ENCODE peak calls at places on chromosomes 11 and 22, in eight cellular contexts. One of them, this sample, is unnamed.

GRCh38 chr11:23406131-23406819 is 546.0 kb upstream of the CCDC179 start:
- DNase-seq in Caco-2: no peak
- DNase-seq in HFF-Myc: no peak
- DNase-seq in ovary: peak
- DNase-seq in endothelial cell of umbilical vein: no peak
- DNase-seq in chondrocyte: no peak
- DNase-seq in AG09319: no peak
- DNase-seq in H9: peak
- DNase-seq in this sample: no peak

GRCh38 chr11:12274558-12275197 is 102.7 kb upstream of the PARVA start:
- DNase-seq in Caco-2: no peak
- DNase-seq in HFF-Myc: no peak
- DNase-seq in ovary: no peak
- DNase-seq in endothelial cell of umbilical vein: no peak
- DNase-seq in chondrocyte: no peak
- DNase-seq in AG09319: no peak
- DNase-seq in H9: peak
- DNase-seq in this sample: peak

GRCh38 chr22:27650572-27650971 is 151.0 kb downstream of the MN1 start:
- DNase-seq in Caco-2: no peak
- DNase-seq in HFF-Myc: no peak
- DNase-seq in ovary: no peak
- DNase-seq in endothelial cell of umbilical vein: no peak
- DNase-seq in chondrocyte: peak
- DNase-seq in AG09319: no peak
- DNase-seq in H9: no peak
- DNase-seq in this sample: no peak

GRCh38 chr11:35488117-35488516 is 37.3 kb downstream of the PAMR1 start:
- DNase-seq in Caco-2: no peak
- DNase-seq in HFF-Myc: no peak
- DNase-seq in ovary: no peak
- DNase-seq in endothelial cell of umbilical vein: no peak
- DNase-seq in chondrocyte: no peak
- DNase-seq in AG09319: no peak
- DNase-seq in H9: no peak
- DNase-seq in this sample: no peak

GRCh38 chr22:40928657-40929056 is 22.5 kb upstream of the RBX1 start:
- DNase-seq in Caco-2: peak
- DNase-seq in HFF-Myc: no peak
- DNase-seq in ovary: no peak
- DNase-seq in endothelial cell of umbilical vein: peak
- DNase-seq in chondrocyte: no peak
- DNase-seq in AG09319: no peak
- DNase-seq in H9: no peak
- DNase-seq in this sample: no peak

GRCh38 chr11:134486106-134486505 is 74.1 kb upstream of the B3GAT1 start:
- DNase-seq in Caco-2: no peak
- DNase-seq in HFF-Myc: no peak
- DNase-seq in ovary: no peak
- DNase-seq in endothelial cell of umbilical vein: no peak
- DNase-seq in chondrocyte: no peak
- DNase-seq in AG09319: no peak
- DNase-seq in H9: peak
- DNase-seq in this sample: no peak

GRCh38 chr11:29336727-29337212 is 680.1 kb downstream of the KCNA4 start:
- DNase-seq in Caco-2: no peak
- DNase-seq in HFF-Myc: no peak
- DNase-seq in ovary: no peak
- DNase-seq in endothelial cell of umbilical vein: no peak
- DNase-seq in chondrocyte: no peak
- DNase-seq in AG09319: no peak
- DNase-seq in H9: no peak
- DNase-seq in this sample: no peak

GRCh38 chr11:119728651-119729580 is at the start of gene NECTIN1:
- DNase-seq in Caco-2: peak
- DNase-seq in HFF-Myc: peak
- DNase-seq in ovary: peak
- DNase-seq in endothelial cell of umbilical vein: peak
- DNase-seq in chondrocyte: no peak
- DNase-seq in AG09319: peak
- DNase-seq in H9: peak
- DNase-seq in this sample: peak

GRCh38 chr22:20583471-20583922 is 76.1 kb downstream of the MED15 start:
- DNase-seq in Caco-2: no peak
- DNase-seq in HFF-Myc: no peak
- DNase-seq in ovary: no peak
- DNase-seq in endothelial cell of umbilical vein: no peak
- DNase-seq in chondrocyte: no peak
- DNase-seq in AG09319: no peak
- DNase-seq in H9: peak
- DNase-seq in this sample: no peak

GRCh38 chr11:86559311-86559945 is 113.0 kb downstream of the ME3 start:
- DNase-seq in Caco-2: peak
- DNase-seq in HFF-Myc: no peak
- DNase-seq in ovary: peak
- DNase-seq in endothelial cell of umbilical vein: peak
- DNase-seq in chondrocyte: no peak
- DNase-seq in AG09319: peak
- DNase-seq in H9: no peak
- DNase-seq in this sample: peak

DNA sequence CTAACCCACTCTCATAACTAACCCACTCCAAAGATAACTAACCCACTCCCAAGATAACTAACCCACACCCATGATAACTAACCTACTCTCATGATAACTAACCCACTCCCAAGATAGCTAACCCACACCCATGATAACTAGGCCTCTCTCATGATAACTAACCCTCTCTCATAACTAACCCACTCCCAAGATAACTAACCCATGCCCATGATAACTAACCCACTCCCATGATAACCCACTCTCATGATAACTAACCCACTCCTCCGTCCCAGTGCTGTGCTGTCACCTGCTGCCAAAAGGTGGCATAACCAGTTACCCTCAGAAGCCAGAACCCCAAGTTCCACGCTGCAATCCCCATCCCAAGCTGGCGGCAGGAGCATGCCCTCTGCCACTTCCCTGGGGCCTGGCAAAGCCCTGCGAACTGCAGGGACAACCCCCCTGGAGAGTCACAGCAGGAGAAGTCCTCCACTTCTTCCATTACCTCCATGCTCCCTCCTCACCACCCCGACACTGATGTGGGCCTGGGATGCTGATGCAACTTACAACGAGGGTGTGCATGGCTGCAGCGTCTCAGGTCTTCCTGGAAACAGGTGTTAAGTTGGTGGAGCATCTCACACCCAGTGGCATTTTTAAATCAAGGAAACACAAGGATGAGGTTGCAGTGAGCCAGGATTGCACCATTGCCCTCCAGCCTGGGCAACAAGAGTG is 30.8 kb upstream of the CELSR1 start:
- DNase-seq in Caco-2: no peak
- DNase-seq in HFF-Myc: no peak
- DNase-seq in ovary: no peak
- DNase-seq in endothelial cell of umbilical vein: no peak
- DNase-seq in chondrocyte: peak
- DNase-seq in AG09319: no peak
- DNase-seq in H9: no peak
- DNase-seq in this sample: no peak
- TF ChIP-seq CTCF in Caco-2: no peak
- TF ChIP-seq CTCF in HFF-Myc: no peak
- TF ChIP-seq CTCF in ovary: no peak
- TF ChIP-seq CTCF in endothelial cell of umbilical vein: no peak
- TF ChIP-seq CTCF in chondrocyte: peak
- TF ChIP-seq CTCF in AG09319: no peak
- TF ChIP-seq CTCF in H9: peak
- TF ChIP-seq CTCF in this sample: peak

GRCh38 chr11:40140560-40140959 is 1318.9 kb downstream of the LRRC4C start:
- DNase-seq in Caco-2: no peak
- DNase-seq in HFF-Myc: no peak
- DNase-seq in ovary: no peak
- DNase-seq in endothelial cell of umbilical vein: no peak
- DNase-seq in chondrocyte: no peak
- DNase-seq in AG09319: no peak
- DNase-seq in H9: no peak
- DNase-seq in this sample: no peak

GRCh38 chr11:40134820-40135219 is 1324.6 kb downstream of the LRRC4C start:
- DNase-seq in Caco-2: no peak
- DNase-seq in HFF-Myc: no peak
- DNase-seq in ovary: no peak
- DNase-seq in endothelial cell of umbilical vein: no peak
- DNase-seq in chondrocyte: no peak
- DNase-seq in AG09319: no peak
- DNase-seq in H9: no peak
- DNase-seq in this sample: no peak

GRCh38 chr11:40133526-40133925 is 1325.9 kb downstream of the LRRC4C start:
- DNase-seq in Caco-2: no peak
- DNase-seq in HFF-Myc: no peak
- DNase-seq in ovary: no peak
- DNase-seq in endothelial cell of umbilical vein: no peak
- DNase-seq in chondrocyte: no peak
- DNase-seq in AG09319: no peak
- DNase-seq in H9: no peak
- DNase-seq in this sample: no peak

GRCh38 chr11:40139507-40139906 is 1319.9 kb downstream of the LRRC4C start:
- DNase-seq in Caco-2: no peak
- DNase-seq in HFF-Myc: no peak
- DNase-seq in ovary: no peak
- DNase-seq in endothelial cell of umbilical vein: no peak
- DNase-seq in chondrocyte: no peak
- DNase-seq in AG09319: no peak
- DNase-seq in H9: no peak
- DNase-seq in this sample: no peak
- TF ChIP-seq CTCF in Caco-2: no peak
- TF ChIP-seq CTCF in HFF-Myc: no peak
- TF ChIP-seq CTCF in ovary: no peak
- TF ChIP-seq CTCF in endothelial cell of umbilical vein: no peak
- TF ChIP-seq CTCF in chondrocyte: no peak
- TF ChIP-seq CTCF in AG09319: no peak
- TF ChIP-seq CTCF in H9: no peak
- TF ChIP-seq CTCF in this sample: no peak

GRCh38 chr11:32071811-32072210 is 19.1 kb upstream of the RCN1 start:
- DNase-seq in Caco-2: peak
- DNase-seq in HFF-Myc: no peak
- DNase-seq in ovary: no peak
- DNase-seq in endothelial cell of umbilical vein: peak
- DNase-seq in chondrocyte: no peak
- DNase-seq in AG09319: no peak
- DNase-seq in H9: peak
- DNase-seq in this sample: peak
- TF ChIP-seq CTCF in Caco-2: peak
- TF ChIP-seq CTCF in HFF-Myc: peak
- TF ChIP-seq CTCF in ovary: no peak
- TF ChIP-seq CTCF in endothelial cell of umbilical vein: peak
- TF ChIP-seq CTCF in chondrocyte: peak
- TF ChIP-seq CTCF in AG09319: peak
- TF ChIP-seq CTCF in H9: peak
- TF ChIP-seq CTCF in this sample: peak

DNA sequence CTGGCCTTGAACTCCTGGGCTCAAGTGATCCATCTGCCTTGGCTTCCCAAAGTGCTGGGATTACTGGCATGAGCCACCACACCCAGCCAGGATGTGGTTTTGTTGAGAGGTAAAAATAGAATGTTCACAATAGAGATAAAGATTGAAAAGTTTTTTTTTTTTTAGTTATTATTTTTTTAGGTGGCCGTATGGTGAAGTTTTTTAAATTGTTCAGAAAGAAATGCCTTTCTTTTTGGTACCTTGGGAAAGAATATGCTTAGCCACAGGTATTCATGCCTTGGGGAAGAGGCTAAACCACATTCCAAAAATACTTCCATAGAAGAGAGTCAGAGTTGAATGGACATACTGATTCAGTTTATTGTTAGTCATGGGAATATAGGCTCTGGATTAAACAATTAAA is 143.4 kb downstream of the C11orf91 start:
- DNase-seq in Caco-2: no peak
- DNase-seq in HFF-Myc: no peak
- DNase-seq in ovary: no peak
- DNase-seq in endothelial cell of umbilical vein: no peak
- DNase-seq in chondrocyte: no peak
- DNase-seq in AG09319: peak
- DNase-seq in H9: no peak
- DNase-seq in this sample: peak
- TF ChIP-seq CTCF in Caco-2: no peak
- TF ChIP-seq CTCF in HFF-Myc: no peak
- TF ChIP-seq CTCF in ovary: no peak
- TF ChIP-seq CTCF in endothelial cell of umbilical vein: no peak
- TF ChIP-seq CTCF in chondrocyte: no peak
- TF ChIP-seq CTCF in AG09319: no peak
- TF ChIP-seq CTCF in H9: no peak
- TF ChIP-seq CTCF in this sample: no peak

DNA sequence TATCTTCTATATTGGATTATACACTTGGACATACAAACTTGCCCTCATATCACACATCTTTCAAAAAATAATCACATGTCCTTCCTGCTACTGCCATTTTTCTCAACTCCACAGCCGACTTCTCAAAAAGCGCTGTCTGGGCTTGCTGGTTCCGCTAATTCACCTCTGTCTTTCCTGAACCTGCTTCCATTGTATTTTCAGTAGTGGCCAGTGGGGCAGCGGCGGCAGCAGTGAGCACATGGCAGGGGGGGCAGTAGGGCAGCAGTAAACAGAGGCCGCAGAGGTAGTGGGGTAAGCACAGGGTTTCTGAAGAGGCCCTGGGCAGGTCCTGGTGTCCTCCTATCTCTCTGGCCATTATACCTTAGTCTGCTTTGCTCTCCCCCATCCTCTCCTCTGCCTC is 126.3 kb downstream of the RRAS2 start:
- DNase-seq in Caco-2: peak
- DNase-seq in HFF-Myc: no peak
- DNase-seq in ovary: no peak
- DNase-seq in endothelial cell of umbilical vein: no peak
- DNase-seq in chondrocyte: no peak
- DNase-seq in AG09319: no peak
- DNase-seq in H9: peak
- DNase-seq in this sample: no peak
- TF ChIP-seq CTCF in Caco-2: peak
- TF ChIP-seq CTCF in HFF-Myc: peak
- TF ChIP-seq CTCF in ovary: no peak
- TF ChIP-seq CTCF in endothelial cell of umbilical vein: no peak
- TF ChIP-seq CTCF in chondrocyte: peak
- TF ChIP-seq CTCF in AG09319: no peak
- TF ChIP-seq CTCF in H9: peak
- TF ChIP-seq CTCF in this sample: peak

GRCh38 chr11:74593463-74593862 is 1.1 kb downstream of the POLD3 start:
- DNase-seq in Caco-2: peak
- DNase-seq in HFF-Myc: no peak
- DNase-seq in ovary: no peak
- DNase-seq in endothelial cell of umbilical vein: no peak
- DNase-seq in chondrocyte: no peak
- DNase-seq in AG09319: no peak
- DNase-seq in H9: no peak
- DNase-seq in this sample: no peak

GRCh38 chr11:74592441-74593362 is at the start of gene POLD3:
- DNase-seq in Caco-2: peak
- DNase-seq in HFF-Myc: peak
- DNase-seq in ovary: peak
- DNase-seq in endothelial cell of umbilical vein: peak
- DNase-seq in chondrocyte: peak
- DNase-seq in AG09319: peak
- DNase-seq in H9: peak
- DNase-seq in this sample: peak

GRCh38 chr11:74592063-74592440 is 330 bp upstream of the POLD3 start:
- DNase-seq in Caco-2: no peak
- DNase-seq in HFF-Myc: no peak
- DNase-seq in ovary: no peak
- DNase-seq in endothelial cell of umbilical vein: no peak
- DNase-seq in chondrocyte: no peak
- DNase-seq in AG09319: no peak
- DNase-seq in H9: no peak
- DNase-seq in this sample: no peak
- TF ChIP-seq CTCF in Caco-2: no peak
- TF ChIP-seq CTCF in HFF-Myc: no peak
- TF ChIP-seq CTCF in ovary: no peak
- TF ChIP-seq CTCF in endothelial cell of umbilical vein: no peak
- TF ChIP-seq CTCF in chondrocyte: no peak
- TF ChIP-seq CTCF in AG09319: no peak
- TF ChIP-seq CTCF in H9: no peak
- TF ChIP-seq CTCF in this sample: no peak